ENCODE peak calls at places on chromosomes 2 and 18, in nine cellular contexts. W, D, H, T, L, O, M, X and N are unnamed samples.

GRCh38 chr2:136122654-136123053 is 4.7 kb upstream of the CXCR4 start:
- DNase-seq in W (no peak), D (no peak), H (no peak), T (no peak), L (no peak), O (no peak), M (no peak), X (no peak), N (no peak)

GRCh38 chr2:188196343-188197008 is 95.2 kb upstream of the GULP1 start:
- DNase-seq in W (no peak), D (no peak), H (no peak), T (no peak), L (no peak), O (no peak), M (no peak), X (no peak), N (no peak)

GRCh38 chr2:141001750-141002149 is 1129.1 kb downstream of the LRP1B start:
- DNase-seq in W (no peak), D (no peak), H (no peak), T (no peak), L (no peak), O (no peak), M (no peak), X (no peak), N (no peak)

GRCh38 chr2:219128401-219128800 is 32.2 kb downstream of the NHEJ1 start:
- DNase-seq in W (no peak), D (no peak), H (no peak), T (no peak), L (no peak), O (no peak), M (no peak), X (peak; percentile 10), N (no peak)

GRCh38 chr2:204353823-204354222 is 191.5 kb upstream of the PARD3B start:
- DNase-seq in W (no peak), D (no peak), H (no peak), T (no peak), L (no peak), O (no peak), M (no peak), X (peak; percentile 43), N (no peak)

GRCh38 chr2:16069933-16070647 is 129.7 kb downstream of the MYCN start:
- DNase-seq in W (no peak), D (no peak), H (no peak), T (no peak), L (peak; percentile 92), O (no peak), M (no peak), X (no peak), N (no peak)

GRCh38 chr18:3251249-3251962 is 3.8 kb downstream of the MYL12A start:
- DNase-seq in W (no peak), D (no peak), H (no peak), T (no peak), L (no peak), O (no peak), M (no peak), X (no peak), N (no peak)

GRCh38 chr18:31720867-31721266 is 36.5 kb upstream of the B4GALT6 start:
- DNase-seq in W (no peak), D (no peak), H (no peak), T (no peak), L (no peak), O (no peak), M (no peak), X (no peak), N (no peak)

GRCh38 chr18:51153659-51154371 is 43.7 kb downstream of the MEX3C start:
- DNase-seq in W (no peak), D (no peak), H (peak; percentile 87), T (no peak), L (no peak), O (no peak), M (no peak), X (no peak), N (no peak)

GRCh38 chr2:4674007-4674406 is 970.6 kb downstream of the DCDC2C start:
- DNase-seq in W (no peak), D (no peak), H (peak; percentile 96), T (no peak), L (no peak), O (no peak), M (no peak), X (no peak), N (no peak)

GRCh38 chr2:26720322-26721166 is 28.0 kb downstream of the KCNK3 start:
- DNase-seq in W (peak; percentile 91), D (no peak), H (no peak), T (peak; percentile 29), L (peak; percentile 24), O (peak; percentile 65), M (peak; percentile 95), X (peak; percentile 61), N (peak; percentile 97)

GRCh38 chr18:28108254-28108653 is 68.7 kb downstream of the CDH2 start:
- DNase-seq in W (no peak), D (no peak), H (no peak), T (no peak), L (no peak), O (no peak), M (no peak), X (no peak), N (no peak)

GRCh38 chr18:28110924-28111323 is 66.0 kb downstream of the CDH2 start:
- DNase-seq in W (no peak), D (no peak), H (no peak), T (no peak), L (no peak), O (no peak), M (no peak), X (no peak), N (no peak)

GRCh38 chr18:28108801-28109200 is 68.1 kb downstream of the CDH2 start:
- DNase-seq in W (no peak), D (no peak), H (peak; percentile 1), T (no peak), L (no peak), O (no peak), M (peak; percentile 53), X (no peak), N (no peak)

GRCh38 chr18:28112056-28112470 is 64.9 kb downstream of the CDH2 start:
- DNase-seq in W (no peak), D (no peak), H (no peak), T (no peak), L (no peak), O (no peak), M (peak; percentile 17), X (peak; percentile 92), N (no peak)

DNA sequence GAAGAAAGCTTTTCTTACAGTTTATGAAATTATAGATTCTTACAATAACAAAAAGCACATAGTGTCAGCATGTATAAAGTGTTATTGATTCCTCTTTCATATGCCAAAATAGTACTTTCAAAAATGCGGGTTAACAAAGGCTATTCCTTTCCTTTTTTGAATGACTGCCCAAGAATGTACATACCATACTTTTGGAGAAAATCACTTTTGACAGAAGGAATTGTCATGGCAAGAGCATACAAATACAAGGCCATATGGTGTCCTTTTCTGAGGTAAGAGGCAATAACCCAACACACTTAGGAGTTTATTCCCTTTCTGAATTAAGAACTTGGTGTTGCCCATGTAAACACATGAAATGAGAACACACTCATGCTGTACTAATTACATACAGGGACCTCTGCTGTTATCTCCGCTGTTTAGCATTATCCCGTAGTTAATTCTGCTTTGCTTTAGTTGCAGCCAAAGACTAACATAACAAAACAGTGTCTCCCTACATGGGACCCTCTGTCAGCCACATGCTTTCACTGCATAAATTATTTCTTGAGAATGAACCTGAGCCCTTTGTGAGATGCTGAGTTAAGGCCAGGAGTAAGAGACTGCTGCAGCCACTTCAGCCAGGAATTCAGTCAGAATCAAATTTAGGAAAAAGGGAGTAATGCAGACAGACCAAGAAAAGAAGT is 67.0 kb downstream of the CDH2 start:
- DNase-seq in W (no peak), D (no peak), H (no peak), T (no peak), L (no peak), O (no peak), M (no peak), X (no peak), N (no peak)
- H3K27ac ChIP-seq in W (peak overlapping the region; percentile 86), D (no peak overlapping the region), H (no peak overlapping the region), T (no peak overlapping the region), L (no peak overlapping the region), O (no peak overlapping the region), M (no peak overlapping the region), X (no peak overlapping the region), N (no peak overlapping the region)

DNA sequence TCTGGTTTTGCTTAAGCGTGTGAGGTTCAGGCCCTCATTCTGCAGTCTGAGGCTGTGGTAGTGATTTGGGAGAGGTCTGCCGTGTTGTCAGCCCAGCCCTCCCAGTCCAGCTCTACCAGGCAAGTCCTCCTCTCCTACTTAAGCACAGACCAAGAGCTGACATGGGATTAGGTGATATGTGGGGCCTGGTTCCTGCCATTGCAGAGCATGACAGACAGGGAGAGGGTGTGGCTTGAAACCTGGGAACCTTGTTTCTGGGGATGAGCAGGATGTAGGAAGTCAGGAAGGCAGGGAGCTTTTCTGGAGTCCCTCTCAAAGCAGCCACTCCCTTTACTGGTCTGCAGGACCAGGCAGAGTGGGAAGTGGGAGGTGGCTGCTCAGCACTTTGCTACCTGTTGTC is 38.6 kb downstream of the PTPRM start:
- DNase-seq in W (no peak), D (peak; percentile 53), H (no peak), T (no peak), L (no peak), O (no peak), M (no peak), X (no peak), N (no peak)
- H3K27ac ChIP-seq in W (no peak overlapping the region), D (no peak overlapping the region), H (no peak overlapping the region), T (no peak overlapping the region), L (no peak overlapping the region), O (no peak overlapping the region), M (no peak overlapping the region), X (no peak overlapping the region), N (no peak overlapping the region)

GRCh38 chr2:214325404-214325803 is 85.5 kb upstream of the VWC2L start:
- DNase-seq in W (no peak), D (no peak), H (no peak), T (no peak), L (no peak), O (no peak), M (no peak), X (no peak), N (no peak)

GRCh38 chr2:214328941-214329340 is 81.9 kb upstream of the VWC2L start:
- DNase-seq in W (no peak), D (no peak), H (no peak), T (no peak), L (peak; percentile 80), O (no peak), M (no peak), X (no peak), N (no peak)
- H3K27ac ChIP-seq in W (no peak overlapping the region), D (no peak overlapping the region), H (no peak overlapping the region), T (no peak overlapping the region), L (peak overlapping the region; percentile 95), O (no peak overlapping the region), M (no peak overlapping the region), X (no peak overlapping the region), N (no peak overlapping the region)

DNA sequence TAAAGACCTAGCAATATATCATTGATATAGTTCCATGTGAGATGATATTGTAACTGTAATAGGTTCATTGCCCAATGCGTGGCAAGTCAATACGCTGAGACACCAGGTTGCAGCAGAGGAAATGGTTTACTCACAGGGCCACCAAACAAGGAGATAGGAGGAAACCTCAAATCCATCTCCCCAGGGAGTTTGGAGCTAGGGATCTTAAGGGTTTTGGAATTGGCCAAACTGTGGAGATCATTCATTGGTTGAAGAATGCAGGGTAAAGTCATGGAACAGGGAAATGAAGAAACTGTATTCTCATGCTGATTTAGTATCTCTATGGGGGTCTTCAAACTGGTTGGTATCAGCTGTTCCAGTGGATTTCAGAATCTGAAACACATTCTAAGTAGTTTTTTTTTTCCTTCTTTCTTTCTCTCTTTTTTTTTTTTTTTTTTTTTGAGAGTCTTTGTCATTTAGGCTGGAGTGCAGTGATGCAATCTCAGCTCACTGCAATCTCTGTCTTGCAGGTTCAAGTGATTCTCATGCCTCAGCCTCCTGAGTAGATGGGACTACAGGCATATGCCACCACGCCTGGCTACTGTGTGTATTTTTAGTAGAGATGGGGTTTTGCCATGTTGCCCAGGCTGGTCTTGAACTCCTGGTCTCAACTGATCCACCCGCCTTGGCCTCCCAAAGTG is 30.7 kb upstream of the PPM1B start:
- DNase-seq in W (no peak), D (peak; percentile 50), H (no peak), T (no peak), L (no peak), O (no peak), M (no peak), X (no peak), N (no peak)
- H3K27ac ChIP-seq in W (no peak overlapping the region), D (peak overlapping the region; percentile 100), H (no peak overlapping the region), T (no peak overlapping the region), L (no peak overlapping the region), O (no peak overlapping the region), M (no peak overlapping the region), X (no peak overlapping the region), N (no peak overlapping the region)